ENCODE peak calls at places on chromosomes 1 and 21, in five cellular contexts. K, R, V, J and L are unnamed samples.

GRCh38 chr1:58317086-58317485 is 229.4 kb downstream of the OMA1 start:
- DNase-seq in K (no peak), R (no peak), V (no peak), J (no peak), L (no peak)

GRCh38 chr1:40847023-40847740 is 15.0 kb downstream of the CITED4 start:
- DNase-seq in K (no peak), R (no peak), V (no peak), J (no peak), L (no peak)

GRCh38 chr21:35727830-35728229 is 332.5 kb downstream of the SETD4 start:
- DNase-seq in K (no peak), R (no peak), V (no peak), J (no peak), L (no peak)

GRCh38 chr1:208741296-208741695 is 497.1 kb upstream of the PLXNA2 start:
- DNase-seq in K (no peak), R (no peak), V (no peak), J (no peak), L (no peak)

GRCh38 chr1:233901495-233901894 is 3.0 kb upstream of the SLC35F3 start:
- DNase-seq in K (no peak), R (no peak), V (no peak), J (no peak), L (no peak)

GRCh38 chr1:38151399-38151798 is 104.8 kb upstream of the POU3F1 start:
- DNase-seq in K (no peak), R (no peak), V (no peak), J (no peak), L (no peak)

GRCh38 chr1:41827991-41828570 is 90.6 kb downstream of the HIVEP3 start:
- DNase-seq in K (no peak), R (no peak), V (no peak), J (no peak), L (no peak)

GRCh38 chr1:53461329-53462044 is 2.3 kb downstream of the DMRTB1 start:
- DNase-seq in K (no peak), R (no peak), V (no peak), J (no peak), L (no peak)

GRCh38 chr1:30652151-30652915 is 71.1 kb downstream of the MATN1 start:
- DNase-seq in K (no peak), R (no peak), V (no peak), J (no peak), L (no peak)

GRCh38 chr1:232578681-232579195 is 51.2 kb downstream of the SIPA1L2 start:
- DNase-seq in K (no peak), R (no peak), V (no peak), J (no peak), L (no peak)

GRCh38 chr1:201847150-201847549 is 18.2 kb downstream of the IPO9 start:
- DNase-seq in K (no peak), R (no peak), V (no peak), J (no peak), L (no peak)

GRCh38 chr21:34915364-34915834 is 133.7 kb downstream of the RUNX1 start:
- DNase-seq in K (no peak), R (no peak), V (no peak), J (no peak), L (no peak)

GRCh38 chr1:184629261-184629660 is 125.4 kb downstream of the EDEM3 start:
- DNase-seq in K (no peak), R (no peak), V (no peak), J (no peak), L (no peak)

GRCh38 chr21:29546071-29546470 is 247.3 kb downstream of the BACH1 start:
- DNase-seq in K (no peak), R (no peak), V (no peak), J (no peak), L (no peak)

GRCh38 chr1:15939181-15940109 is 36.5 kb downstream of the ZBTB17 start:
- DNase-seq in K (no peak), R (no peak), V (no peak), J (no peak), L (no peak)

GRCh38 chr1:3334366-3334765 is 120.1 kb upstream of the ARHGEF16 start:
- DNase-seq in K (no peak), R (no peak), V (no peak), J (no peak), L (no peak)

GRCh38 chr1:17919525-17920439 is 164.6 kb downstream of the ACTL8 start:
- DNase-seq in K (no peak), R (no peak), V (peak), J (no peak), L (peak)

GRCh38 chr1:33298623-33299277 is 22.1 kb downstream of the A3GALT2 start:
- DNase-seq in K (peak), R (peak), V (no peak), J (no peak), L (peak)

GRCh38 chr1:230600111-230601000 is 41.9 kb upstream of the COG2 start:
- DNase-seq in K (no peak), R (no peak), V (no peak), J (no peak), L (no peak)

GRCh38 chr1:7632126-7632525 is 139.0 kb upstream of the VAMP3 start:
- DNase-seq in K (no peak), R (no peak), V (no peak), J (no peak), L (no peak)

GRCh38 chr21:45618846-45619485 is 24.6 kb upstream of the PCBP3 start:
- DNase-seq in K (no peak), R (no peak), V (no peak), J (no peak), L (no peak)

GRCh38 chr21:17798796-17799195 is 20.4 kb downstream of the C21orf91 start:
- DNase-seq in K (no peak), R (no peak), V (no peak), J (no peak), L (no peak)

GRCh38 chr21:25573409-25574206 is 33.7 kb downstream of the MRPL39 start:
- DNase-seq in K (no peak), R (no peak), V (peak), J (peak), L (peak)

GRCh38 chr1:219539645-219540254 is 73.2 kb downstream of the ZC3H11B start:
- DNase-seq in K (no peak), R (no peak), V (no peak), J (no peak), L (no peak)

GRCh38 chr1:195415584-195415983 is 1192.7 kb downstream of the KCNT2 start:
- DNase-seq in K (no peak), R (no peak), V (no peak), J (no peak), L (no peak)

GRCh38 chr1:39441797-39442196 is 49.6 kb upstream of the BMP8A start:
- DNase-seq in K (no peak), R (no peak), V (no peak), J (no peak), L (no peak)

GRCh38 chr1:3113741-3114056 is 44.7 kb downstream of the PRDM16 start:
- DNase-seq in K (no peak), R (no peak), V (no peak), J (no peak), L (no peak)

GRCh38 chr1:15526021-15526489 is 593 bp upstream of the DNAJC16 start:
- DNase-seq in K (no peak), R (no peak), V (no peak), J (no peak), L (no peak)

GRCh38 chr1:116873680-116874271 is 35.9 kb upstream of the PTGFRN start:
- DNase-seq in K (no peak), R (no peak), V (no peak), J (no peak), L (no peak)

GRCh38 chr1:3456449-3456963 is 2.0 kb downstream of the ARHGEF16 start:
- DNase-seq in K (no peak), R (no peak), V (no peak), J (no peak), L (no peak)

GRCh38 chr1:167654975-167655575 is 25.0 kb downstream of the RCSD1 start:
- DNase-seq in K (no peak), R (no peak), V (no peak), J (no peak), L (no peak)

GRCh38 chr1:160726114-160726497 is 12.9 kb upstream of the SLAMF7 start:
- DNase-seq in K (no peak), R (no peak), V (no peak), J (no peak), L (no peak)

GRCh38 chr1:119646521-119647227 is 1.4 kb downstream of the ZNF697 start:
- DNase-seq in K (no peak), R (no peak), V (no peak), J (no peak), L (peak)

GRCh38 chr1:36352910-36353878 is 29.7 kb upstream of the EVA1B start:
- DNase-seq in K (no peak), R (no peak), V (no peak), J (no peak), L (peak)

GRCh38 chr1:72013161-72013560 is 269.2 kb downstream of the NEGR1 start:
- DNase-seq in K (no peak), R (no peak), V (no peak), J (no peak), L (no peak)

DNA sequence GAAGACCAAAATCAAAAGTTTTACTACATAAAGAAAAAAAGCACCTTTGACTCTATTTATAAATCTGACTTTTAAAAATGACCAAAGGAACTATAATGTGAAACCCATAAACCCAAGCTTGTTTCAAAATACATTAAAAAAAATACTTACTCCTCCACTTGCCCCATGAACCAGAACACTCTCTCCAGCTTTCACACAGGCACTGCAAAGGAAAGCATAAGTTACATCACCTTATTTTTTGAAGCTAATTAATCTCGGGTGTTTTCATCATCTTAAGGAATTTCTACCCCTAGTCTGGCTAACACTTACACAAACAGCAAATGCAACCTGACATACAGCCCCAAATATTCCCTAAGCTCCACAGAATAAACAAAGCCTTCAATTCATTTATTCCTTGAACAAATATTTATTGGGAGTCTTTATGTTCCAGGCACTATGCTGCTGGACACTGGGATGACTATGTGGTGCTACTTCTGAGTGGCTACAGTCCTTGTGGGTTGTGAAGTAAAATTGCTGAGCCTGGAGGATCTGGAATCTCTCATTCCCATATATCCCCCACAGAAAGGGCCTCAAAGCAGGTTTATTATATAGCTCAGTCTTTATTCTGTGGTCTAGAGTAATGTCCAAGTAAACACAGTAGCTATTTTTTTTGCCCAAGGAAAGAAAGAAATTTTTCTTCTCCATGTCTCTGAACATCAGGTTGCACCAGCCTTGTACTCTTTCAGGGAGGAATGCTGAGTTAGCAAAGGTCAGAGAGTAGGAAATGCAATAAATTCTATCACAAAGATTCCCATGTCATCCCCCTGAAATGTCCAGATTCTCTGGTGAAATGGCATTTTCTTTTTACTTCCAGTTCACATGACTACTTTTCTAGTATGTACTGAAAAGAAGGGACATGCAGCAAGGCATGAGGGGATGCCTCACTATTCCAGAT is 18.2 kb downstream of the CRYZ start:
- DNase-seq in K (no peak), R (no peak), V (peak), J (no peak), L (no peak)
- H3K4me3 ChIP-seq in K (no peak), R (no peak), V (no peak), J (no peak), L (no peak)

DNA sequence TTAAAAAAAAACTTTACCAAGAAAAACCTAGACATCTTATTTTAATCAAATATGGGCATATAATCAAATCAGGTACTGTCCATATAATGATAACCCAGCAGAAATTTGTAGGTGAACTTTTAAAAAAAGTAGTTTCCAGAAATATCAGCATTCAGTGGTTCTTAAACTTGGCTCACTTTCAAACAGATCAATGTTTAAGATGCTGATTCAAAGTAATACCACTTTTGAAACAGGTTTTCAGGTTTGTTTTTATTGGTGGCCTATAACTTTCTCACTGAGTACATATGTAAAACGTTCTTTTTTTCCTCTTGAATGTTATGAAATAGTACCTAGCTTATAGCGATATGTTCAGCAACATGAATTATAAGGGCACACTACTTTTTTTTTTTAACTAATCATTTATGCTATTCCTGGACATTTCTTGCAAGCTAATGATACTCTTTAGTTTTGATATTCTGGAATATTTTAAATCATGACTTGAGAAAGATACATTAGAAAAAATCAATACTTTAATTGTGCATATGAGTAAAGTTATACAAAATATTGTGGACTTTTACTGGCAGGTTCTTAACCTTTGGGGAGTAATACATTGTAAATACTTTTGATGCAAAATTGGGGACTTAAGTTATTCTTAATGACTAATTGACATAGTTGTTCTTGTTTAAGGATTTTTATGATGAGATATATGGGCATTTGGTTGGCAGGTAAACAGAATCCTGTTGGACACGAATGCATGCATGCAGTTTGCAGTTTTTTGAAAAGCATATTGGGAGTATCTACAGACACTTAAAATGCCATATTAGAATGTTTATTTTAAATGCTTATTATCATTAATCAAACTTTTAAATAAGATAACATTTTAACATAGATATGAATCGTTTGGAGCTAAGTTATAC is 3.1 kb downstream of the NFIA start:
- DNase-seq in K (no peak), R (no peak), V (no peak), J (no peak), L (no peak)
- H3K4me3 ChIP-seq in K (peak), R (no peak), V (no peak), J (no peak), L (no peak)

GRCh38 chr1:169110691-169111447 is 4.4 kb downstream of the ATP1B1 start:
- DNase-seq in K (no peak), R (no peak), V (no peak), J (no peak), L (no peak)
- H3K4me3 ChIP-seq in K (peak), R (no peak), V (no peak), J (no peak), L (no peak)

GRCh38 chr1:156866679-156867015 is 6.0 kb downstream of the NTRK1 start:
- DNase-seq in K (no peak), R (no peak), V (no peak), J (no peak), L (no peak)

GRCh38 chr1:156865865-156866678 is 5.4 kb downstream of the NTRK1 start:
- DNase-seq in K (no peak), R (no peak), V (no peak), J (no peak), L (no peak)

GRCh38 chr1:156862602-156863599 is 2.2 kb downstream of the NTRK1 start:
- DNase-seq in K (no peak), R (no peak), V (no peak), J (no peak), L (no peak)

GRCh38 chr1:156865258-156865657 is 4.6 kb downstream of the NTRK1 start:
- DNase-seq in K (no peak), R (no peak), V (no peak), J (no peak), L (no peak)

GRCh38 chr1:156864796-156865195 is 4.1 kb downstream of the NTRK1 start:
- DNase-seq in K (no peak), R (no peak), V (no peak), J (no peak), L (no peak)
- H3K4me3 ChIP-seq in K (no peak), R (no peak), V (no peak), J (no peak), L (no peak)

DNA sequence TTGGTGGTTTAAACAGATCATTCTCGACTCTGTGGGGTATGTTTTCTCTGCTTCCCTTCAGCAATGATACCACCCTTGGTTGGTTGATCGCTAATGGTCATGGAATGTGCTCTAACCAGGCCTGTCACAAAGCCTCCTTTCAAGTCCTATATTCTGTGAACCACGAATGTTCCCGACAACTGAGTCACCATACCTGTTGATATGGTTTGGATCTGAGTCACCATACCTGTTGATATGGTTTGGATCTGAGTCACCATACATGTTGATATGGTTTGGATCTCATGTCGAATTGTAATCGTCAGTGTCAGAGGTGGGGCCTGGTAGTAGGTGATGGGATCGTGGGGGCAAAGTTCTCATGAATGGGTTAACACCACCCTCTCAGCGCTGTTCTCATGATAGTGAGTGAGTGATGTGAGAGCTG is 10.2 kb upstream of the CAMK2N1 start:
- DNase-seq in K (no peak), R (no peak), V (no peak), J (no peak), L (peak)
- H3K4me3 ChIP-seq in K (no peak), R (no peak), V (no peak), J (no peak), L (no peak)

GRCh38 chr1:145891587-145892485 is 6.2 kb upstream of the ANKRD35 start:
- DNase-seq in K (peak), R (peak), V (peak), J (peak), L (peak)
- H3K4me3 ChIP-seq in K (no peak), R (no peak), V (peak), J (no peak), L (peak)

DNA sequence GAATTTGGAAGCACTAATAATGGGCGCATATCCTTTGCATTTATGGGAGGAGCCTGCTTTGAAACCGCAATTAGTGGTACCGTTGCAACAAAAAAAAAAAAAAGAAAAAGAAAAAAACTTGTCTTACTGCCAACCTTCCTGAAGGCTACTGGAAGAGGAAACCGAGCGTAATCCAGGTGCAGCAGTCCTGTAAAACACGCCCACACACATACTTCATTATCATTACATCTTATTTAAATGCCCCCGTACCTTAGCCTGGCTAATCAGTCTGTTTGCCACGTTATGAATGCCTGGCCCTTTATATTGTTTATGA is 686 bp upstream of the ZNF281 start:
- DNase-seq in K (no peak), R (no peak), V (no peak), J (no peak), L (no peak)
- H3K4me3 ChIP-seq in K (peak), R (peak), V (peak), J (peak), L (peak)

GRCh38 chr1:154962795-154963330 is 1.3 kb upstream of the PYGO2 start:
- DNase-seq in K (no peak), R (no peak), V (no peak), J (no peak), L (no peak)
- H3K4me3 ChIP-seq in K (peak), R (no peak), V (peak), J (no peak), L (peak)

DNA sequence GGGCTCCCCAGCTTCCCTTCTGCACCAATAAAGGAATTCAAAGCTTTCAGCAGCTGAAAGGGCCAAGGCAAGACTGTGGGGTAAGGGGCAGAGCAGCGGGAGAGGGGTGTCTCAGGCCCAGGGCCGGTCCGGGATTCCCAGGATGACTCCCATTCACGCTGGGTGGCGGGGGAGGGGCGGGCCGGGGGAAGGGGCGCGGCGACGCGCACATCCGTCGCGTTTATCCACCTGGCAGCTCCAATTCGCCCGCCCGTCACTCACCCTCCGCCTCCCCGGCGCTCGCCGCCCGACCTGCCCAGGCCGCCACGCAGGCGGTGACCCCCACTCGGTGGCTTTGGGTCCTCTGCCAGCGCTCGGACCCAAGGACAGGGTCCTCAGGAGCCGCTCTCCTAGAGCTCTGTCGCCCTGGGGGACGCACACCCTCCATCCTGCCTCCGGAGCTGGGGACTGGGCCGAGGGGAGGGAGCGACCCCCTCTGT is 3.7 kb downstream of the ADGRB2 start:
- DNase-seq in K (no peak), R (no peak), V (no peak), J (no peak), L (no peak)
- H3K4me3 ChIP-seq in K (peak), R (peak), V (peak), J (peak), L (peak)